ENCODE peak calls at places on chromosomes 5 and 9, in five cellular contexts. X is pancreas, V is endothelial cell, F is neural crest cell, C is uterus. R is an unnamed sample.
A peak's percentile ranks its signal among the peaks of the same experiment; 100 is the strongest.

GRCh38 chr5:65102826-65103673 is 334.3 kb downstream of the CWC27 start:
- DNase-seq in X (peak; percentile 67), V (peak; percentile 40), F (no peak), C (peak; percentile 68), R (peak; percentile 71)

GRCh38 chr9:128808543-128808942 is 9.8 kb upstream of the ENDOG start:
- DNase-seq in X (no peak), V (no peak), F (no peak), C (no peak), R (no peak)

GRCh38 chr9:69027355-69028097 is 8.0 kb upstream of the FXN start:
- DNase-seq in X (no peak), V (peak; percentile 43), F (peak; percentile 27), C (no peak), R (peak; percentile 33)

GRCh38 chr9:137070201-137070905 is at the start of gene SAPCD2:
- DNase-seq in X (peak; percentile 89), V (peak; percentile 74), F (peak; percentile 70), C (peak; percentile 66), R (peak; percentile 83)

GRCh38 chr9:93082841-93083411 is 13.1 kb upstream of the CARD19 start:
- DNase-seq in X (no peak), V (no peak), F (no peak), C (peak; percentile 13), R (no peak)

GRCh38 chr5:96924016-96924443 is 11.8 kb upstream of the LNPEP start:
- DNase-seq in X (no peak), V (no peak), F (no peak), C (no peak), R (no peak)

GRCh38 chr5:148739524-148739923 is 85.2 kb upstream of the HTR4 start:
- DNase-seq in X (no peak), V (no peak), F (no peak), C (no peak), R (peak; percentile 64)

GRCh38 chr5:127228540-127229184 is 61.9 kb upstream of the MEGF10 start:
- DNase-seq in X (no peak), V (no peak), F (no peak), C (peak; percentile 15), R (no peak)

GRCh38 chr9:90114641-90115040 is 509.8 kb downstream of the GADD45G start:
- DNase-seq in X (no peak), V (no peak), F (no peak), C (no peak), R (no peak)

GRCh38 chr5:127312131-127312530 is 21.5 kb downstream of the MEGF10 start:
- DNase-seq in X (no peak), V (no peak), F (no peak), C (no peak), R (no peak)

GRCh38 chr9:20884985-20885593 is 146.4 kb downstream of the HACD4 start:
- DNase-seq in X (peak; percentile 28), V (peak; percentile 58), F (peak; percentile 48), C (peak; percentile 40), R (peak; percentile 54)

GRCh38 chr9:89226076-89226475 is 47.5 kb upstream of the SHC3 start:
- DNase-seq in X (no peak), V (no peak), F (peak; percentile 65), C (peak; percentile 79), R (no peak)

GRCh38 chr9:124270504-124271335 is 13.0 kb downstream of the NEK6 start:
- DNase-seq in X (peak; percentile 78), V (no peak), F (no peak), C (no peak), R (no peak)

GRCh38 chr5:15791274-15791673 is 291.3 kb downstream of the FBXL7 start:
- DNase-seq in X (no peak), V (no peak), F (no peak), C (no peak), R (no peak)
- TF ChIP-seq CTCF in X (no peak), V (no peak), F (no peak), C (no peak), R (no peak)

GRCh38 chr9:113673726-113674125 is 202.4 kb upstream of the ZNF618 start:
- DNase-seq in X (no peak), V (no peak), F (no peak), C (no peak), R (no peak)
- TF ChIP-seq CTCF in X (no peak), V (no peak), F (no peak), C (no peak), R (no peak)

DNA sequence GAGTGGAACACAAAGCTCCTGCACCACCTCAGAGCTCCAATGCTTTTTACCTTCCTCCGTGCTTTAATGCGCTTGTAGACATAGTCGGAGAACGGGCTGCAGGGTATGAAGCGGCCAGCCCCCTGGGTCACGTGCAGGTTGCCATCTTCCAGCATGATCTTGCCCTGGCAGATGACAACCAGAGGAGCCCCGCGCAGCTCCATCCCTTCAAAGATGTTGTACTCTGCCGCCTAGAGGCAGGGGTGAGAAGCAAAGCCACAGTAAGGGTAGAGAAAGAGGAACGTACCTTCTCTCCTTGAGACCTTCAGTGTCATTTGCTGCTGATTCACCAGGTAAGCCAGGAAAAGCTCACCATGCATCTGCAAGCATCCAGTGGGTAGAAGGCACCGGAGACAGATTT is 112.3 kb downstream of the DPYSL3 start:
- DNase-seq in X (no peak), V (no peak), F (no peak), C (no peak), R (peak; percentile 8)
- TF ChIP-seq CTCF in X (no peak), V (no peak), F (no peak), C (no peak), R (peak; percentile 52)

DNA sequence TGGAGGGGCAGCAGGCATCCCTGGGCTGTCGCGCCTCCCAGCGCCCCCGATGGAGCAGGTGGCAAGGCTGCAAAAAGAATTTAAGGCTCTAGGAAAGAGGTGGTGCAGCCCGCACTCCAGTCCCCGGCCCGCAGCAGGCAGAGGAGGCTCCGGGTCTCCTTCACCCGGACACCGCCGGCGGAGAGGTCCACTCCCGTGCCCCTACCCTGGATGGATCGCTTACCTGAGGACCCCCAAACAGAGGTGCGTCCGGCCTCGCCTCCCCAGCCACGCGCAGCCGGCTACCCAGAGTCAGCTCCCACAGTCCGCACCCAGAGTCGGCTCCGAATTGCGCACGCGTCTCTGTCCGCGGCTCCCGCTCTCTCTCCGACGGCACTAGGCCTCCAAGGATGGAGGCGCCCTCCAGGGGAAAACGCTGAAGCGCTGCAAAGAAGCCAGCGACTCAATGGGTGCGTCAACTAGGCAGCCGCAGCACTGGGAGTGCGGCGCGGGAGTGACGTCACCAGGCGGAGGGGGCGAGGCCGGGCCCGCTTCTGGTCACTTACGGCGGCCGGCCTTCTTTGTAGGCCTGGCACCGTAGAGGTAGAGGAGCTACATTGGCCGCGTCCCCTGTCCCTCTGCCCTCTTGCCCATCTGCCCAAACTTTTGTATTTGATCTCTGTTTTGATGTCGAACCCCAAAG is at the start of gene ELP1:
- DNase-seq in X (peak; percentile 92), V (peak; percentile 88), F (peak; percentile 91), C (peak; percentile 90), R (peak; percentile 87)
- TF ChIP-seq CTCF in X (no peak), V (no peak), F (no peak), C (peak; percentile 26), R (peak; percentile 15)

R was measured in Calu3.